ENCODE peak calls at places on chromosomes 2 and 18, in ten cellular contexts. E is Caco-2; U is NCI-H1092 treated with DMSO at 0.1 percent for 48 hours; F is posterior vena cava; D is stimulated activated CD8-positive, alpha-beta memory T cell treated with anti-CD3 and anti-CD28 coated beads, Interleukin-12 subunit alpha, Interleukin-12 subunit beta, amount 100 ng/mL, for 1 hour; C is NT2/D1; N is iris pigment epithelial cell; Y is activated T-cell treated with anti-CD3 and anti-CD28 coated beads for 48 hours; Q is left cardiac atrium; G is cardiac muscle cell. V is an unnamed sample.

GRCh38 chr18:12278765-12279682 is 24.9 kb downstream of the CIDEA start:
- DNase-seq in D (no peak), Y (no peak), Q (peak), C (peak), F (peak), N (peak), U (no peak), E (peak), G (peak), V (no peak)

GRCh38 chr18:55427951-55428350 is 160.0 kb downstream of the TCF4 start:
- DNase-seq in E (no peak), Q (no peak), G (no peak), Y (no peak), N (no peak), C (no peak), U (no peak), F (no peak), D (no peak), V (no peak)

GRCh38 chr2:105857076-105857740 is 112.5 kb downstream of the NCK2 start:
- DNase-seq in N (no peak), G (no peak), Q (no peak), C (no peak), Y (no peak), F (no peak), E (no peak), U (no peak), D (no peak), V (no peak)

GRCh38 chr2:118177932-118178331 is 89.7 kb downstream of the INSIG2 start:
- DNase-seq in C (no peak), Y (no peak), G (no peak), Q (no peak), D (no peak), N (no peak), E (no peak), F (no peak), U (no peak), V (no peak)

GRCh38 chr2:65231892-65232477 is 4.4 kb downstream of the ACTR2 start:
- DNase-seq in E (no peak), Q (no peak), G (peak), U (no peak), C (no peak), F (no peak), N (peak), D (no peak), Y (no peak), V (no peak)

GRCh38 chr2:108447947-108448677 is 894 bp upstream of the GCC2 start:
- DNase-seq in N (no peak), D (no peak), E (peak), U (no peak), Q (no peak), C (no peak), F (no peak), Y (no peak), G (no peak), V (peak)

GRCh38 chr2:159460227-159460626 is 156.1 kb downstream of the BAZ2B start:
- DNase-seq in E (no peak), D (no peak), G (no peak), Y (no peak), U (no peak), Q (no peak), F (no peak), N (no peak), C (no peak), V (no peak)

GRCh38 chr2:178193823-178194599 is at the start of gene OSBPL6:
- DNase-seq in D (peak), Y (peak), Q (peak), E (peak), G (peak), U (peak), C (peak), N (peak), F (peak), V (peak)

GRCh38 chr2:209382775-209383174 is 41.1 kb upstream of the MAP2 start:
- DNase-seq in D (no peak), G (no peak), U (no peak), C (no peak), Y (no peak), F (no peak), E (no peak), N (no peak), Q (no peak), V (no peak)

GRCh38 chr2:216318470-216318869 is 53.8 kb downstream of the MARCHF4 start:
- DNase-seq in D (no peak), C (no peak), Y (no peak), E (no peak), F (no peak), U (no peak), N (no peak), G (no peak), Q (no peak), V (no peak)

GRCh38 chr2:59885536-59885935 is 667.9 kb downstream of the BCL11A start:
- DNase-seq in Q (no peak), D (no peak), N (no peak), U (no peak), Y (no peak), C (peak), E (no peak), F (no peak), G (no peak), V (no peak)

GRCh38 chr2:1638281-1638860 is 105.9 kb downstream of the PXDN start:
- DNase-seq in N (peak), C (no peak), Q (no peak), Y (no peak), G (no peak), E (no peak), D (no peak), F (peak), U (no peak), V (no peak)

GRCh38 chr2:36277146-36277808 is 78.3 kb upstream of the CRIM1 start:
- DNase-seq in F (no peak), E (no peak), G (peak), C (no peak), Y (no peak), N (peak), D (no peak), U (no peak), Q (no peak), V (no peak)

GRCh38 chr2:144237845-144238637 is 281.9 kb downstream of the ZEB2 start:
- DNase-seq in G (peak), C (no peak), E (no peak), Y (no peak), Q (no peak), F (no peak), D (no peak), U (peak), N (no peak), V (no peak)

GRCh38 chr2:144950874-144951560 is 431.1 kb upstream of the ZEB2 start:
- DNase-seq in C (no peak), F (no peak), G (peak), D (no peak), U (no peak), Q (no peak), E (no peak), Y (no peak), N (peak), V (no peak)

GRCh38 chr2:3001595-3002184 is 375.9 kb downstream of the EIPR1 start:
- DNase-seq in E (peak), D (no peak), Y (no peak), G (peak), N (no peak), Q (no peak), C (no peak), F (no peak), U (peak), V (no peak)

GRCh38 chr2:5690718-5691658 is 1.2 kb upstream of the SOX11 start:
- DNase-seq in Y (no peak), D (no peak), F (no peak), N (peak), C (peak), G (peak), E (no peak), Q (no peak), U (peak), V (no peak)

GRCh38 chr18:54926593-54927297 is 32.5 kb downstream of the CCDC68 start:
- DNase-seq in G (peak), N (peak), Y (no peak), Q (no peak), C (no peak), U (no peak), E (no peak), F (no peak), D (no peak), V (no peak)

GRCh38 chr18:79856119-79857080 is 58.7 kb downstream of the KCNG2 start:
- DNase-seq in D (no peak), E (peak), F (peak), Q (no peak), C (peak), Y (no peak), N (peak), U (peak), G (peak), V (no peak)

GRCh38 chr2:136254681-136255080 is 136.7 kb upstream of the CXCR4 start:
- DNase-seq in U (no peak), N (no peak), G (no peak), D (no peak), E (no peak), C (no peak), Y (no peak), F (no peak), Q (no peak), V (no peak)

GRCh38 chr2:162111958-162112850 is 38.2 kb upstream of the DPP4 start:
- DNase-seq in C (no peak), F (no peak), Y (no peak), G (peak), U (no peak), E (peak), N (no peak), D (no peak), Q (no peak), V (no peak)

GRCh38 chr18:6543330-6543908 is 128.7 kb upstream of the L3MBTL4 start:
- DNase-seq in U (peak), C (no peak), G (peak), Q (no peak), Y (no peak), F (no peak), E (peak), D (no peak), N (peak), V (no peak)